ENCODE peak calls at places on chromosomes 16 and 17, in seven cellular contexts. L is HuH-7.5; G is breast epithelium; K is iPS-NIHi11; D is stimulated activated CD8-positive, alpha-beta memory T cell treated with anti-CD3 and anti-CD28 coated beads, Interleukin-12 subunit alpha, Interleukin-12 subunit beta, amount 100 ng/mL, for 1 hour; N is activated gamma-delta T cell treated with anti-CD3 and anti-CD28 coated beads, Interleukin-2, amount 50 U/mL, for 16 hours; P is EH. X is an unnamed sample.

GRCh38 chr17:76383645-76384221 is 676 bp upstream of the SPHK1 start:
- DNase-seq in L (peak), G (peak), K (peak), D (peak), N (peak), P (peak), X (peak)

GRCh38 chr17:14203392-14203791 is 33.3 kb downstream of the CDRT15 start:
- DNase-seq in L (no peak), G (no peak), K (no peak), D (no peak), N (no peak), P (no peak), X (peak)

GRCh38 chr16:30395155-30395991 is at the start of gene ZNF48:
- DNase-seq in L (peak), G (peak), K (peak), D (no peak), N (no peak), P (peak), X (peak)

GRCh38 chr17:45336390-45337182 is 19.8 kb upstream of the MAP3K14 start:
- DNase-seq in L (no peak), G (no peak), K (no peak), D (no peak), N (no peak), P (no peak), X (no peak)

GRCh38 chr17:34665803-34666763 is 86.7 kb downstream of the TMEM132E start:
- DNase-seq in L (no peak), G (no peak), K (peak), D (no peak), N (no peak), P (no peak), X (no peak)

GRCh38 chr17:40247926-40248495 is 28.9 kb downstream of the WIPF2 start:
- DNase-seq in L (no peak), G (no peak), K (no peak), D (no peak), N (no peak), P (no peak), X (no peak)

GRCh38 chr16:31067342-31067741 is 6.7 kb downstream of the ZNF668 start:
- DNase-seq in L (no peak), G (no peak), K (no peak), D (no peak), N (no peak), P (no peak), X (no peak)

GRCh38 chr16:24999088-24999670 is 16.0 kb downstream of the ARHGAP17 start:
- DNase-seq in L (no peak), G (no peak), K (no peak), D (no peak), N (no peak), P (peak), X (no peak)

GRCh38 chr16:88702364-88703210 is 3.6 kb downstream of the RNF166 start:
- DNase-seq in L (no peak), G (no peak), K (no peak), D (no peak), N (no peak), P (no peak), X (peak)

GRCh38 chr16:51407199-51407598 is 256.1 kb upstream of the SALL1 start:
- DNase-seq in L (no peak), G (no peak), K (no peak), D (no peak), N (no peak), P (no peak), X (no peak)

GRCh38 chr17:63378411-63379076 is 67.6 kb downstream of the CYB561 start:
- DNase-seq in L (no peak), G (no peak), K (no peak), D (no peak), N (no peak), P (no peak), X (no peak)

GRCh38 chr16:3112058-3112880 is at the start of gene ZNF205:
- DNase-seq in L (peak), G (peak), K (peak), D (no peak), N (no peak), P (peak), X (no peak)

GRCh38 chr17:8436169-8436932 is 667 bp downstream of the NDEL1 start:
- DNase-seq in L (peak), G (peak), K (peak), D (peak), N (peak), P (peak), X (peak)

GRCh38 chr17:1312261-1312870 is 32.9 kb downstream of the TRARG1 start:
- DNase-seq in L (no peak), G (no peak), K (peak), D (no peak), N (no peak), P (no peak), X (peak)

GRCh38 chr17:78745407-78746088 is 36.5 kb downstream of the CYTH1 start:
- DNase-seq in L (no peak), G (no peak), K (no peak), D (peak), N (peak), P (peak), X (no peak)

GRCh38 chr16:1287982-1288670 is 21.3 kb upstream of the UBE2I start:
- DNase-seq in L (no peak), G (no peak), K (no peak), D (no peak), N (no peak), P (no peak), X (no peak)

GRCh38 chr17:2406271-2406902 is 5.5 kb upstream of the MNT start:
- DNase-seq in L (no peak), G (no peak), K (no peak), D (no peak), N (no peak), P (no peak), X (no peak)

GRCh38 chr17:5131146-5131715 is 15.4 kb downstream of the USP6 start:
- DNase-seq in L (no peak), G (no peak), K (no peak), D (no peak), N (no peak), P (no peak), X (no peak)

GRCh38 chr17:57868007-57868774 is 18.3 kb upstream of the MRPS23 start:
- DNase-seq in L (peak), G (peak), K (peak), D (no peak), N (peak), P (peak), X (peak)

GRCh38 chr16:51418258-51418657 is 267.2 kb upstream of the SALL1 start:
- DNase-seq in L (no peak), G (no peak), K (peak), D (no peak), N (no peak), P (no peak), X (no peak)

GRCh38 chr17:181213-182163 is at the start of gene DOC2B:
- DNase-seq in L (peak), G (no peak), K (peak), D (no peak), N (no peak), P (peak), X (peak)

GRCh38 chr17:79654960-79655382 is 44.1 kb upstream of the RBFOX3 start:
- DNase-seq in L (no peak), G (no peak), K (no peak), D (no peak), N (no peak), P (no peak), X (no peak)

GRCh38 chr17:73309727-73310555 is 1.9 kb downstream of the CDC42EP4 start:
- DNase-seq in L (no peak), G (no peak), K (no peak), D (no peak), N (no peak), P (peak), X (no peak)

GRCh38 chr16:56267888-56268287 is 76.6 kb downstream of the GNAO1 start:
- DNase-seq in L (no peak), G (no peak), K (no peak), D (no peak), N (no peak), P (no peak), X (no peak)

GRCh38 chr16:22677024-22677830 is 136.7 kb upstream of the HS3ST2 start:
- DNase-seq in L (no peak), G (no peak), K (no peak), D (no peak), N (no peak), P (no peak), X (no peak)

GRCh38 chr16:88783391-88784073 is 1.5 kb downstream of the PIEZO1 start:
- DNase-seq in L (no peak), G (no peak), K (no peak), D (no peak), N (no peak), P (peak), X (peak)

GRCh38 chr17:74431568-74432483 is at the start of gene GPRC5C:
- DNase-seq in L (peak), G (peak), K (peak), D (peak), N (peak), P (no peak), X (peak)

GRCh38 chr16:11105038-11105903 is 150.7 kb downstream of the SOCS1 start:
- DNase-seq in L (peak), G (no peak), K (no peak), D (no peak), N (no peak), P (peak), X (peak)

GRCh38 chr17:70137451-70138230 is 31.7 kb upstream of the KCNJ2 start:
- DNase-seq in L (no peak), G (peak), K (no peak), D (no peak), N (no peak), P (peak), X (peak)